ENCODE peak calls at places on chromosomes 4 and X, in eight cellular contexts. D, R, I, H, P, Y, F and G are unnamed samples.

GRCh38 chr4:139207247-139207646 is 30.2 kb upstream of the ELF2 start:
- DNase-seq in D (no peak), R (no peak), I (no peak), H (peak), P (no peak), Y (no peak), F (no peak), G (no peak)

GRCh38 chr4:25928956-25929336 is 14.9 kb downstream of the SMIM20 start:
- DNase-seq in D (no peak), R (no peak), I (no peak), H (no peak), P (no peak), Y (peak), F (peak), G (no peak)

GRCh38 chr4:75919914-75920313 is 17.7 kb upstream of the PPEF2 start:
- DNase-seq in D (no peak), R (no peak), I (peak), H (no peak), P (no peak), Y (peak), F (peak), G (no peak)

GRCh38 chr4:110472583-110473329 is 3.2 kb upstream of the ENPEP start:
- DNase-seq in D (no peak), R (no peak), I (no peak), H (no peak), P (no peak), Y (no peak), F (no peak), G (no peak)

GRCh38 chr4:85979276-85979675 is 380.6 kb downstream of the MAPK10 start:
- DNase-seq in D (no peak), R (no peak), I (no peak), H (no peak), P (no peak), Y (no peak), F (no peak), G (no peak)

GRCh38 chr4:95510145-95510544 is 38.6 kb downstream of the UNC5C start:
- DNase-seq in D (no peak), R (no peak), I (no peak), H (peak), P (peak), Y (peak), F (peak), G (no peak)

GRCh38 chr4:119833611-119834010 is 205.0 kb upstream of the PDE5A start:
- DNase-seq in D (no peak), R (no peak), I (no peak), H (no peak), P (no peak), Y (peak), F (peak), G (no peak)

GRCh38 chr4:1767770-1768366 is 25.2 kb upstream of the FGFR3 start:
- DNase-seq in D (peak), R (no peak), I (no peak), H (peak), P (no peak), Y (peak), F (peak), G (peak)

GRCh38 chrX:38142598-38142997 is 78.1 kb downstream of the SRPX start:
- DNase-seq in D (no peak), R (no peak), I (no peak), H (no peak), P (no peak), Y (peak), F (peak), G (no peak)

GRCh38 chrX:3549442-3549875 is 164.0 kb downstream of the PRKX start:
- DNase-seq in D (peak), R (no peak), I (peak), H (no peak), P (peak), Y (peak), F (peak), G (no peak)

GRCh38 chr4:109215511-109215910 is 86.9 kb downstream of the COL25A1 start:
- DNase-seq in D (no peak), R (no peak), I (no peak), H (no peak), P (no peak), Y (no peak), F (no peak), G (no peak)

GRCh38 chr4:114601304-114602052 is 2.9 kb downstream of the UGT8 start:
- DNase-seq in D (no peak), R (no peak), I (no peak), H (peak), P (no peak), Y (no peak), F (no peak), G (no peak)

GRCh38 chrX:130174051-130174704 is 2.4 kb downstream of the RAB33A start:
- DNase-seq in D (no peak), R (no peak), I (no peak), H (no peak), P (peak), Y (peak), F (peak), G (no peak)

GRCh38 chr4:94766856-94767255 is 9.1 kb downstream of the BMPR1B start:
- DNase-seq in D (no peak), R (no peak), I (no peak), H (no peak), P (peak), Y (no peak), F (peak), G (no peak)

GRCh38 chr4:148954011-148954749 is 512.0 kb upstream of the NR3C2 start:
- DNase-seq in D (no peak), R (no peak), I (no peak), H (no peak), P (peak), Y (no peak), F (no peak), G (no peak)

GRCh38 chr4:188714907-188715306 is 575.7 kb downstream of the TRIML1 start:
- DNase-seq in D (no peak), R (no peak), I (no peak), H (no peak), P (no peak), Y (peak), F (no peak), G (no peak)

GRCh38 chr4:86838141-86838540 is 11.0 kb downstream of the SLC10A6 start:
- DNase-seq in D (no peak), R (no peak), I (no peak), H (no peak), P (no peak), Y (no peak), F (no peak), G (no peak)

GRCh38 chr4:114383721-114384120 is 214.9 kb upstream of the UGT8 start:
- DNase-seq in D (no peak), R (no peak), I (peak), H (no peak), P (peak), Y (peak), F (peak), G (no peak)

GRCh38 chr4:41569957-41570356 is 32.0 kb downstream of the LIMCH1 start:
- DNase-seq in D (no peak), R (no peak), I (no peak), H (no peak), P (no peak), Y (no peak), F (no peak), G (no peak)

GRCh38 chrX:124023838-124024238 is 62.3 kb downstream of the STAG2 start:
- DNase-seq in D (no peak), R (no peak), I (no peak), H (no peak), P (no peak), Y (peak), F (peak), G (no peak)

GRCh38 chrX:40953369-40953768 is 131.9 kb upstream of the USP9X start:
- DNase-seq in D (no peak), R (no peak), I (no peak), H (peak), P (no peak), Y (no peak), F (no peak), G (no peak)

GRCh38 chr4:158644755-158645154 is 26.9 kb downstream of the C4orf46 start:
- DNase-seq in D (no peak), R (no peak), I (no peak), H (no peak), P (no peak), Y (no peak), F (peak), G (no peak)

GRCh38 chr4:913280-913618 is 18.9 kb downstream of the GAK start:
- DNase-seq in D (no peak), R (no peak), I (no peak), H (no peak), P (no peak), Y (no peak), F (no peak), G (no peak)

GRCh38 chr4:135744928-135745327 is 1543.3 kb upstream of the PABPC4L start:
- DNase-seq in D (no peak), R (no peak), I (no peak), H (no peak), P (no peak), Y (no peak), F (no peak), G (no peak)

GRCh38 chrX:148552775-148553174 is 52.4 kb downstream of the AFF2 start:
- DNase-seq in D (no peak), R (no peak), I (no peak), H (no peak), P (no peak), Y (no peak), F (no peak), G (no peak)
- TF ChIP-seq CTCF in D (peak), R (no peak), I (no peak), H (no peak), P (no peak), Y (peak), F (peak), G (peak)

GRCh38 chr4:27412617-27413016 is 552.0 kb downstream of the STIM2 start:
- DNase-seq in D (no peak), R (no peak), I (no peak), H (no peak), P (peak), Y (peak), F (no peak), G (no peak)
- TF ChIP-seq CTCF in D (no peak), R (no peak), I (no peak), H (no peak), P (peak), Y (no peak), F (no peak), G (no peak)

DNA sequence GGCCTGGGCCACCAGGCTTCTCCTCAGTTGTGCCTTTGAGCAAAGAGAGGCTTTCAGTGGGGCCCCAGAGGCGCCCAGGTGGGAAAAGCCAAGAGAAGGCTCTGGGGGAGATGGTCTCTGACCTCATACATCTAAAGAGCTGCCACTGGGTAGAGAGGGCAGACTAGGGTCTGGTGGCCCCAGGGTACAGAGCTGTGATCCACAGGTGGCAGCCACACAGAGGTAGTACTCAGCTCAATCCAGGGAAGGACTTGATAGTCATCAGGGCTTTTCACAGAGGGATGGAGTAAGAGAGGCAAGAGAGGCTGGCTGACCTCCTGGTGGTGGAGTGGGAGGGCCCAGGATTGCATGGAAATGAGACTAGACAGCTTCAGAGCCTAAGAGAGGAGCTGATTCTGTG is 53.2 kb upstream of the PJA1 start:
- DNase-seq in D (no peak), R (no peak), I (no peak), H (no peak), P (no peak), Y (no peak), F (no peak), G (no peak)
- TF ChIP-seq CTCF in D (no peak), R (no peak), I (no peak), H (no peak), P (no peak), Y (no peak), F (no peak), G (no peak)

GRCh38 chrX:21683910-21684309 is 25.8 kb upstream of the KLHL34 start:
- DNase-seq in D (no peak), R (no peak), I (no peak), H (no peak), P (no peak), Y (peak), F (peak), G (no peak)

GRCh38 chrX:21675931-21676330 is 17.8 kb upstream of the KLHL34 start:
- DNase-seq in D (no peak), R (no peak), I (no peak), H (no peak), P (no peak), Y (no peak), F (no peak), G (no peak)

GRCh38 chrX:21674430-21675186 is 16.5 kb upstream of the KLHL34 start:
- DNase-seq in D (no peak), R (no peak), I (no peak), H (no peak), P (no peak), Y (no peak), F (no peak), G (no peak)

DNA sequence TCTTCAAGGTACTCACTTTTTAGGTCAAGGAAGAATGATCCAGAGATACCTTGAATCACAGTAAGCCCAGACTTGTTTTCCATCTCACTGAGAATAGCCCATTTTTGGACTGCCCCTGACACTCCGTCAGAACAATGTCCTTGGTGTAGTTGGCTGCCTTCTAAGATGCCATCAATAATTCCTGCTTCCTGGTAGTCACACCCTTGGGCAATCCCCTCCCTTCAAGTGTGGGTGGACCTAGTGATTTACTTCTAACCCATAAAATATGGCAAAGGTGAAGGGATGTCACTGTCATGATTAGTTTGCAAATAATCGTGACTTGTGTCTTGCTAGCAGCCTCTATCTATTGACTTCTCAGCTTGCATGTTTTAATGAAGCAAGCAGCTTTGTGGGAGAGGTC is 19.9 kb upstream of the KLHL34 start:
- DNase-seq in D (no peak), R (no peak), I (no peak), H (no peak), P (peak), Y (no peak), F (no peak), G (no peak)
- TF ChIP-seq CTCF in D (no peak), R (no peak), I (no peak), H (no peak), P (no peak), Y (no peak), F (no peak), G (no peak)

DNA sequence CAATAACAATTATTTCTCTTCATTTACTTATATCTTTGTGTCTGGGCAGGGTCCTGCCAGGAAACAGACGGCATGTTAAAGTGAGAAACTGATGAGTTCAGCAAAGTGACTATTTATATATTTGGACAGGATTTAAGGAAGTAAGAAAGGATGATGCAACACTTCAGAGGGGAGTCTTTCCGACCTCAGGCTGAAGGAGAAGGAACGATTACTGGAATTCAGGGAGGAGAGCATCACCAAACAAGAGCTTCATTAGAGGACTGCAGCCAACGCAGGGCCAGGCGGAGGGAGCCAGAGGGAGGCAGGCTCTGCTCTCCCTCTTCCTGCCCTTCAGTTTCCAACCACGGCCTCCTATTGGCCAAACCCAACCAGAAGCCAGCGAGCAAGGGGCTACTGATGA is 1.5 kb upstream of the TLR7 start:
- DNase-seq in D (no peak), R (no peak), I (no peak), H (no peak), P (no peak), Y (peak), F (peak), G (no peak)
- TF ChIP-seq CTCF in D (no peak), R (no peak), I (no peak), H (no peak), P (no peak), Y (no peak), F (no peak), G (no peak)

DNA sequence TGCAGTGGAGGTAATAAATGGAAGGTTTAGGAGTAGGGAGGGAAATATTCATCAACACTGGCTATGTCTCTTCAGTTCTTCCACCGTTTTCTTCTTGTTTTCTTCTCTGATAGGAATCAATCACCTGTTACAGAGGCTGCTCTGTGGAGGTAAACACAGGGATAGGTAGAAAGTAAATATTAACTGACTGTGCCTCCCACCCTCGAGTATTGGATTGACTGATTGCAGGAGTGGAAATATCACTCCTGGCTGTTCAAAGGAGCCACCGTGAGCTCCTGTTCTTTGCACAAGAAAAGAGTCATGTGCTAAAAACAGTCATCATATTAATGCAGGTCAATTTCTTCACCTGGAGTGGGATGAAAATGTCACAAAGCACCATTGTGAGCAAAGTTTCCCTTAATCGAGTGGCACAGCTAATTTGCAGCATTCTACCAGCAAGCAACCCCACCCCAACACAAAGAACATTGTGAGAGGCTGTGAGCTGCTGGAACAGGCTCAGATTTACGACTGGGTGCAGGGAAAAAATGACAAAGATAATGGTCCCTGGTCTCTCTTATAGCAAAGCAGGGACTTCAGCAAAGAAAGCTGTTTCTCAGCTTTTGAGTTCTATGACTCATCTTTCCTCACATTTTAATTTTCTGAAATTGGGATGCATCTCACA is 113.7 kb upstream of the TSPAN5 start:
- DNase-seq in D (no peak), R (no peak), I (peak), H (no peak), P (no peak), Y (no peak), F (no peak), G (no peak)
- TF ChIP-seq CTCF in D (no peak), R (no peak), I (no peak), H (no peak), P (no peak), Y (no peak), F (no peak), G (no peak)

DNA sequence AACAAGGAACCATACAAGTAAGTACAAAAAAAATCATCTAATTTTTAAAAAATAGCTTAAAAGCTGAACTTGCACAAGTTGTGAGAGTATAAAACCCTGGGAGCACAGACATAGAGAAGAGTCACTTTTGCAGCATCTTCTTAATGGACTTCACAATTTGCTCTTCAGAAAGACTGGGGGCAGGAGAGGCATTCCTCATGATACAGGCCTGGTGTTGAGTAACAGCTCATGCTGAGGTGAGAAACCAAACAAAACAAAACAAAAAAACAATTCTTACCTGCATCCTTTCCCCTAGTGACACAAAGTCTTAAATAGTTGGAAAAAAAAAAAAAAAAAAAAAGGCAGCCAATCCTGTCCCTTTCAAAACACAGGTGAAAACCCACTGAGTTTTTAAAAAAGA is 562.8 kb downstream of the FSTL5 start:
- DNase-seq in D (no peak), R (no peak), I (no peak), H (no peak), P (no peak), Y (no peak), F (no peak), G (no peak)
- TF ChIP-seq CTCF in D (no peak), R (no peak), I (no peak), H (no peak), P (no peak), Y (no peak), F (no peak), G (no peak)

DNA sequence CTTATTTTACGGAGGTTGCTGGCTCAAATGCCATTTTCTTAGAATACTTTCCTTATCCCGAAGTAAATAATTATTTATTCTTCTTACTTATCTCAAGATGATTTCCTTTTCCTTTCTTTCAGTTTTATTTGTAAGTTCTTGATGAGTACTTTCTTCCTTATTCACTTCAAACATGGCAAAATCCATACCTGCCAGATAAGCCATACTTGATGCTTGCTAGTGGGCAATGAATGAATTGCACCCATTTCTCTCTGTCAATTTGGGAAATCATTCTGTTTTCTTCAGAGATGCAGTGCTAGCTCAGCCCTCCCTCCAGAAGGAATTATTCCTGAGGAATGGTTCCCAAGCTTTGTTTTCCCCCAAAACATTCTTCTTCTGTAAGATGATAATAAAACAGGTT is 598.3 kb downstream of the SPRY1 start:
- DNase-seq in D (no peak), R (no peak), I (no peak), H (no peak), P (peak), Y (no peak), F (no peak), G (no peak)
- TF ChIP-seq CTCF in D (peak), R (no peak), I (no peak), H (no peak), P (peak), Y (peak), F (peak), G (peak)